ENCODE peak calls at places on chromosomes 12 and 14, in nine cellular contexts. C is M059J; W is amygdala; F is fibroblast of lung; N is stimulated activated CD4-positive, alpha-beta T cell treated with anti-CD3 and anti-CD28 coated beads, Interleukin-1b, Interleukin-23, amount 100 ng/mL, for 1 hour; V is naive thymus-derived CD4-positive, alpha-beta T cell; I is esophagus squamous epithelium; T is EL; J is cardiac septum. Y is an unnamed sample.

GRCh38 chr14:36068777-36069534 is 107.6 kb downstream of the PTCSC3 start:
- DNase-seq in C (peak; percentile 59), W (no peak), F (peak; percentile 91), N (no peak), V (no peak), I (no peak), T (peak; percentile 24), J (no peak), Y (no peak)

GRCh38 chr12:108820700-108821406 is 36.5 kb downstream of the SSH1 start:
- DNase-seq in C (no peak), W (no peak), F (no peak), N (no peak), V (no peak), I (no peak), T (no peak), J (no peak), Y (no peak)

GRCh38 chr12:111285191-111285590 is 83.7 kb downstream of the PHETA1 start:
- DNase-seq in C (no peak), W (no peak), F (no peak), N (no peak), V (no peak), I (no peak), T (no peak), J (no peak), Y (no peak)

GRCh38 chr14:72521968-72522741 is 371.7 kb downstream of the DPF3 start:
- DNase-seq in C (no peak), W (no peak), F (no peak), N (no peak), V (no peak), I (no peak), T (no peak), J (no peak), Y (no peak)

GRCh38 chr14:63854330-63854729 is 1.5 kb downstream of the SYNE2 start:
- DNase-seq in C (no peak), W (no peak), F (no peak), N (no peak), V (no peak), I (no peak), T (no peak), J (no peak), Y (no peak)

GRCh38 chr14:26863736-26864135 is 265.9 kb upstream of the NOVA1 start:
- DNase-seq in C (peak; percentile 7), W (no peak), F (peak; percentile 68), N (no peak), V (no peak), I (no peak), T (no peak), J (no peak), Y (no peak)

GRCh38 chr12:120905856-120906384 is 1.8 kb upstream of the SPPL3 start:
- DNase-seq in C (no peak), W (no peak), F (no peak), N (no peak), V (no peak), I (no peak), T (no peak), J (no peak), Y (no peak)

GRCh38 chr12:98456583-98457573 is 58.5 kb upstream of the TMPO start:
- DNase-seq in C (peak; percentile 57), W (peak; percentile 8), F (peak; percentile 72), N (no peak), V (no peak), I (no peak), T (peak; percentile 54), J (peak; percentile 77), Y (no peak)

GRCh38 chr12:56629459-56630179 is 507 bp downstream of the BAZ2A start:
- DNase-seq in C (peak; percentile 32), W (peak; percentile 44), F (peak; percentile 23), N (no peak), V (peak; percentile 45), I (no peak), T (peak; percentile 31), J (no peak), Y (peak; percentile 76)

GRCh38 chr14:102539544-102540309 is 30.2 kb upstream of the ANKRD9 start:
- DNase-seq in C (no peak), W (no peak), F (peak; percentile 70), N (no peak), V (no peak), I (no peak), T (peak; percentile 80), J (no peak), Y (no peak)

GRCh38 chr12:28130625-28131598 is 59.3 kb upstream of the CCDC91 start:
- DNase-seq in C (peak; percentile 98), W (no peak), F (peak; percentile 100), N (no peak), V (no peak), I (no peak), T (peak; percentile 98), J (no peak), Y (no peak)

GRCh38 chr14:104746071-104746545 is 6.8 kb upstream of the SIVA1 start:
- DNase-seq in C (no peak), W (no peak), F (no peak), N (no peak), V (no peak), I (no peak), T (no peak), J (no peak), Y (no peak)

GRCh38 chr12:119406811-119407210 is 72.3 kb downstream of the CCDC60 start:
- DNase-seq in C (no peak), W (no peak), F (no peak), N (no peak), V (no peak), I (no peak), T (no peak), J (no peak), Y (no peak)

GRCh38 chr12:13099910-13100609 is 3.4 kb downstream of the GSG1 start:
- DNase-seq in C (peak; percentile 9), W (no peak), F (no peak), N (no peak), V (no peak), I (no peak), T (no peak), J (no peak), Y (no peak)

GRCh38 chr12:25323774-25324086 is 73.0 kb upstream of the KRAS start:
- DNase-seq in C (no peak), W (no peak), F (no peak), N (no peak), V (peak; percentile 49), I (no peak), T (no peak), J (no peak), Y (peak; percentile 19)

GRCh38 chr14:34220921-34221320 is 241.1 kb downstream of the SPTSSA start:
- DNase-seq in C (no peak), W (no peak), F (no peak), N (no peak), V (no peak), I (no peak), T (no peak), J (no peak), Y (peak; percentile 23)

GRCh38 chr14:105171004-105171673 is 2.6 kb upstream of the JAG2 start:
- DNase-seq in C (no peak), W (no peak), F (no peak), N (no peak), V (no peak), I (no peak), T (no peak), J (no peak), Y (no peak)

GRCh38 chr14:91416744-91417133 is 881 bp downstream of the CCDC88C start:
- DNase-seq in C (no peak), W (no peak), F (no peak), N (no peak), V (no peak), I (no peak), T (no peak), J (no peak), Y (peak; percentile 59)

GRCh38 chr12:9669534-9669933 is at the start of gene CLEC2D:
- DNase-seq in C (no peak), W (no peak), F (peak; percentile 20), N (no peak), V (peak; percentile 85), I (no peak), T (no peak), J (no peak), Y (peak; percentile 73)

GRCh38 chr12:105561981-105562726 is 231.7 kb downstream of the C12orf75 start:
- DNase-seq in C (peak; percentile 91), W (no peak), F (peak; percentile 91), N (no peak), V (no peak), I (no peak), T (peak; percentile 54), J (no peak), Y (no peak)

GRCh38 chr14:94406910-94407309 is 18.5 kb upstream of the SERPINA1 start:
- DNase-seq in C (no peak), W (no peak), F (no peak), N (no peak), V (no peak), I (no peak), T (no peak), J (no peak), Y (no peak)

GRCh38 chr12:125069616-125070015 is 4.4 kb downstream of the AACS start:
- DNase-seq in C (no peak), W (peak; percentile 42), F (no peak), N (no peak), V (no peak), I (no peak), T (no peak), J (no peak), Y (no peak)

GRCh38 chr12:121038861-121039654 is at the start of gene OASL:
- DNase-seq in C (peak; percentile 92), W (no peak), F (peak; percentile 25), N (peak; percentile 8), V (peak; percentile 35), I (no peak), T (peak; percentile 84), J (peak; percentile 78), Y (peak; percentile 62)

GRCh38 chr12:79634957-79635471 is 55.8 kb downstream of the PAWR start:
- DNase-seq in C (peak; percentile 31), W (no peak), F (peak; percentile 84), N (no peak), V (no peak), I (no peak), T (peak; percentile 43), J (no peak), Y (no peak)

GRCh38 chr12:80837342-80837978 is 100.3 kb downstream of the LIN7A start:
- DNase-seq in C (peak; percentile 47), W (peak; percentile 48), F (peak; percentile 69), N (no peak), V (no peak), I (no peak), T (peak; percentile 68), J (no peak), Y (no peak)

GRCh38 chr12:93378373-93379310 is 917 bp downstream of the NUDT4 start:
- DNase-seq in C (peak; percentile 70), W (peak; percentile 32), F (peak; percentile 83), N (peak; percentile 11), V (peak; percentile 73), I (no peak), T (peak; percentile 73), J (no peak), Y (peak; percentile 67)

GRCh38 chr12:52090291-52090690 is 10.8 kb downstream of the SMIM41 start:
- DNase-seq in C (no peak), W (no peak), F (no peak), N (no peak), V (no peak), I (no peak), T (no peak), J (no peak), Y (no peak)